ENCODE peak calls at places on chromosomes 7 and 10, in seven cellular contexts. One of them, this sample, is unnamed.

GRCh38 chr7:41967156-41967555 is 264.3 kb upstream of the INHBA start:
- DNase-seq in T follicular helper cell: no peak
- DNase-seq in ELF-1: no peak
- DNase-seq in GM12891: no peak
- DNase-seq in T-helper 9 cell: no peak
- DNase-seq in activated CD4-positive, alpha-beta T cell treated with anti-CD3 and anti-CD28 coated beads, Interleukin-2, amount 10 ng/mL, durations not matched to agents 7 days and 5 days: no peak
- DNase-seq in effector memory CD8-positive, alpha-beta T cell: no peak
- DNase-seq in this sample: no peak

GRCh38 chr7:156470399-156471320 is 169.9 kb upstream of the RNF32 start:
- DNase-seq in T follicular helper cell: no peak
- DNase-seq in T-helper 9 cell: no peak
- DNase-seq in ELF-1: no peak
- DNase-seq in effector memory CD8-positive, alpha-beta T cell: no peak
- DNase-seq in activated CD4-positive, alpha-beta T cell treated with anti-CD3 and anti-CD28 coated beads, Interleukin-2, amount 10 ng/mL, durations not matched to agents 7 days and 5 days: no peak
- DNase-seq in GM12891: no peak
- DNase-seq in this sample: no peak

GRCh38 chr7:22275574-22276150 is 81.3 kb downstream of the RAPGEF5 start:
- DNase-seq in effector memory CD8-positive, alpha-beta T cell: no peak
- DNase-seq in activated CD4-positive, alpha-beta T cell treated with anti-CD3 and anti-CD28 coated beads, Interleukin-2, amount 10 ng/mL, durations not matched to agents 7 days and 5 days: no peak
- DNase-seq in T-helper 9 cell: no peak
- DNase-seq in GM12891: no peak
- DNase-seq in ELF-1: no peak
- DNase-seq in T follicular helper cell: no peak
- DNase-seq in this sample: no peak

GRCh38 chr7:31098606-31099360 is 46.7 kb downstream of the ADCYAP1R1 start:
- DNase-seq in T-helper 9 cell: no peak
- DNase-seq in effector memory CD8-positive, alpha-beta T cell: no peak
- DNase-seq in activated CD4-positive, alpha-beta T cell treated with anti-CD3 and anti-CD28 coated beads, Interleukin-2, amount 10 ng/mL, durations not matched to agents 7 days and 5 days: no peak
- DNase-seq in T follicular helper cell: no peak
- DNase-seq in ELF-1: no peak
- DNase-seq in GM12891: no peak
- DNase-seq in this sample: no peak

GRCh38 chr10:127044191-127044590 is 139.0 kb downstream of the DOCK1 start:
- DNase-seq in effector memory CD8-positive, alpha-beta T cell: no peak
- DNase-seq in T-helper 9 cell: no peak
- DNase-seq in T follicular helper cell: no peak
- DNase-seq in GM12891: no peak
- DNase-seq in ELF-1: no peak
- DNase-seq in activated CD4-positive, alpha-beta T cell treated with anti-CD3 and anti-CD28 coated beads, Interleukin-2, amount 10 ng/mL, durations not matched to agents 7 days and 5 days: no peak
- DNase-seq in this sample: no peak

GRCh38 chr7:1027285-1028043 is 16.9 kb upstream of the GPR146 start:
- DNase-seq in activated CD4-positive, alpha-beta T cell treated with anti-CD3 and anti-CD28 coated beads, Interleukin-2, amount 10 ng/mL, durations not matched to agents 7 days and 5 days: no peak
- DNase-seq in T-helper 9 cell: no peak
- DNase-seq in T follicular helper cell: no peak
- DNase-seq in ELF-1: peak; percentile 74
- DNase-seq in effector memory CD8-positive, alpha-beta T cell: no peak
- DNase-seq in GM12891: no peak
- DNase-seq in this sample: no peak

GRCh38 chr7:73721237-73721848 is 1.9 kb upstream of the STX1A start:
- DNase-seq in GM12891: no peak
- DNase-seq in ELF-1: no peak
- DNase-seq in T-helper 9 cell: no peak
- DNase-seq in activated CD4-positive, alpha-beta T cell treated with anti-CD3 and anti-CD28 coated beads, Interleukin-2, amount 10 ng/mL, durations not matched to agents 7 days and 5 days: no peak
- DNase-seq in effector memory CD8-positive, alpha-beta T cell: no peak
- DNase-seq in T follicular helper cell: no peak
- DNase-seq in this sample: peak; percentile 92

GRCh38 chr7:42082144-42082543 is 154.9 kb downstream of the GLI3 start:
- DNase-seq in T-helper 9 cell: no peak
- DNase-seq in activated CD4-positive, alpha-beta T cell treated with anti-CD3 and anti-CD28 coated beads, Interleukin-2, amount 10 ng/mL, durations not matched to agents 7 days and 5 days: no peak
- DNase-seq in effector memory CD8-positive, alpha-beta T cell: no peak
- DNase-seq in GM12891: no peak
- DNase-seq in ELF-1: no peak
- DNase-seq in T follicular helper cell: no peak
- DNase-seq in this sample: no peak

GRCh38 chr10:96280859-96281258 is 9.5 kb upstream of the BLNK start:
- DNase-seq in T-helper 9 cell: no peak
- DNase-seq in ELF-1: peak; percentile 14
- DNase-seq in GM12891: no peak
- DNase-seq in T follicular helper cell: no peak
- DNase-seq in effector memory CD8-positive, alpha-beta T cell: no peak
- DNase-seq in activated CD4-positive, alpha-beta T cell treated with anti-CD3 and anti-CD28 coated beads, Interleukin-2, amount 10 ng/mL, durations not matched to agents 7 days and 5 days: no peak
- DNase-seq in this sample: no peak

GRCh38 chr7:92685146-92686042 is 95.2 kb upstream of the FAM133B start:
- DNase-seq in T-helper 9 cell: peak; percentile 16
- DNase-seq in ELF-1: peak; percentile 12
- DNase-seq in GM12891: no peak
- DNase-seq in activated CD4-positive, alpha-beta T cell treated with anti-CD3 and anti-CD28 coated beads, Interleukin-2, amount 10 ng/mL, durations not matched to agents 7 days and 5 days: peak; percentile 84
- DNase-seq in effector memory CD8-positive, alpha-beta T cell: peak; percentile 44
- DNase-seq in T follicular helper cell: no peak
- DNase-seq in this sample: no peak

GRCh38 chr10:79038841-79039201 is 29.9 kb upstream of the ZMIZ1 start:
- DNase-seq in GM12891: no peak
- DNase-seq in T-helper 9 cell: no peak
- DNase-seq in activated CD4-positive, alpha-beta T cell treated with anti-CD3 and anti-CD28 coated beads, Interleukin-2, amount 10 ng/mL, durations not matched to agents 7 days and 5 days: no peak
- DNase-seq in effector memory CD8-positive, alpha-beta T cell: no peak
- DNase-seq in T follicular helper cell: no peak
- DNase-seq in ELF-1: peak; percentile 77
- DNase-seq in this sample: no peak

GRCh38 chr7:143367972-143368371 is 5.5 kb upstream of the FAM131B start:
- DNase-seq in activated CD4-positive, alpha-beta T cell treated with anti-CD3 and anti-CD28 coated beads, Interleukin-2, amount 10 ng/mL, durations not matched to agents 7 days and 5 days: no peak
- DNase-seq in effector memory CD8-positive, alpha-beta T cell: no peak
- DNase-seq in GM12891: no peak
- DNase-seq in T follicular helper cell: no peak
- DNase-seq in T-helper 9 cell: no peak
- DNase-seq in ELF-1: no peak
- DNase-seq in this sample: peak; percentile 66

GRCh38 chr10:53786236-53786635 is 1013.7 kb upstream of the MBL2 start:
- DNase-seq in activated CD4-positive, alpha-beta T cell treated with anti-CD3 and anti-CD28 coated beads, Interleukin-2, amount 10 ng/mL, durations not matched to agents 7 days and 5 days: no peak
- DNase-seq in T-helper 9 cell: no peak
- DNase-seq in T follicular helper cell: no peak
- DNase-seq in ELF-1: peak; percentile 5
- DNase-seq in GM12891: no peak
- DNase-seq in effector memory CD8-positive, alpha-beta T cell: no peak
- DNase-seq in this sample: no peak

GRCh38 chr10:10526846-10527245 is 490.8 kb upstream of the CELF2 start:
- DNase-seq in T-helper 9 cell: no peak
- DNase-seq in activated CD4-positive, alpha-beta T cell treated with anti-CD3 and anti-CD28 coated beads, Interleukin-2, amount 10 ng/mL, durations not matched to agents 7 days and 5 days: no peak
- DNase-seq in effector memory CD8-positive, alpha-beta T cell: no peak
- DNase-seq in GM12891: no peak
- DNase-seq in ELF-1: no peak
- DNase-seq in T follicular helper cell: no peak
- DNase-seq in this sample: no peak

This sample was measured in cerebellum.